ENCODE peak calls at places on chromosomes 16 and 17, in six cellular contexts. L, Z, X, I, V and D are unnamed samples.

GRCh38 chr16:87067890-87068289 is 249.3 kb downstream of the C16orf95 start:
- DNase-seq in L (no peak), Z (no peak), X (no peak), I (no peak), V (no peak), D (no peak)

GRCh38 chr16:66701061-66701460 is 4.5 kb upstream of the CMTM4 start:
- DNase-seq in L (no peak), Z (no peak), X (no peak), I (no peak), V (no peak), D (no peak)

GRCh38 chr17:64692187-64692586 is 30.1 kb upstream of the SMURF2 start:
- DNase-seq in L (no peak), Z (no peak), X (no peak), I (peak; percentile 39), V (no peak), D (no peak)

GRCh38 chr17:40493697-40494096 is 7.7 kb downstream of the TNS4 start:
- DNase-seq in L (no peak), Z (no peak), X (no peak), I (no peak), V (no peak), D (no peak)

GRCh38 chr16:12126091-12126806 is 149.7 kb downstream of the SNX29 start:
- DNase-seq in L (no peak), Z (no peak), X (no peak), I (no peak), V (no peak), D (no peak)

GRCh38 chr16:27210174-27210573 is 6.8 kb downstream of the KDM8 start:
- DNase-seq in L (no peak), Z (no peak), X (no peak), I (no peak), V (no peak), D (no peak)

GRCh38 chr17:50564916-50565315 is 4.4 kb downstream of the CACNA1G start:
- DNase-seq in L (no peak), Z (no peak), X (no peak), I (peak; percentile 56), V (no peak), D (no peak)

GRCh38 chr16:79463839-79464238 is 136.7 kb downstream of the MAF start:
- DNase-seq in L (no peak), Z (no peak), X (no peak), I (no peak), V (no peak), D (no peak)

GRCh38 chr16:57639172-57639571 is 10.7 kb downstream of the ADGRG1 start:
- DNase-seq in L (peak; percentile 22), Z (no peak), X (peak; percentile 72), I (no peak), V (no peak), D (no peak)

GRCh38 chr16:24771779-24772157 is 42.3 kb downstream of the TNRC6A start:
- DNase-seq in L (no peak), Z (no peak), X (no peak), I (peak; percentile 23), V (no peak), D (no peak)

GRCh38 chr17:73196500-73196899 is 3.6 kb downstream of the COG1 start:
- DNase-seq in L (no peak), Z (no peak), X (no peak), I (no peak), V (no peak), D (no peak)

GRCh38 chr16:9072806-9073341 is 18.6 kb upstream of the HAPSTR1 start:
- DNase-seq in L (peak; percentile 31), Z (no peak), X (no peak), I (peak; percentile 96), V (no peak), D (no peak)

GRCh38 chr17:7367918-7368596 is 12.8 kb upstream of the TNK1 start:
- DNase-seq in L (no peak), Z (no peak), X (no peak), I (no peak), V (no peak), D (no peak)

GRCh38 chr17:34203018-34203646 is 52.0 kb upstream of the CCL2 start:
- DNase-seq in L (no peak), Z (no peak), X (no peak), I (no peak), V (no peak), D (no peak)

GRCh38 chr16:46746821-46747776 is 1.0 kb downstream of the MYLK3 start:
- DNase-seq in L (no peak), Z (no peak), X (no peak), I (no peak), V (no peak), D (no peak)

GRCh38 chr16:450800-451512 is 25.5 kb downstream of the RAB11FIP3 start:
- DNase-seq in L (no peak), Z (no peak), X (no peak), I (no peak), V (no peak), D (no peak)

GRCh38 chr17:29595107-29595942 is 2.4 kb downstream of the ANKRD13B start:
- DNase-seq in L (no peak), Z (no peak), X (no peak), I (peak; percentile 49), V (no peak), D (no peak)

GRCh38 chr17:40541873-40542561 is 23.3 kb downstream of the CCR7 start:
- DNase-seq in L (peak; percentile 42), Z (no peak), X (no peak), I (no peak), V (no peak), D (no peak)

GRCh38 chr17:63927464-63928171 is 4.5 kb downstream of the CD79B start:
- DNase-seq in L (no peak), Z (no peak), X (no peak), I (no peak), V (no peak), D (no peak)